ENCODE peak calls at places on chromosome 9, in seven cellular contexts. One of them, this sample, is unnamed.

GRCh38 chr9:110116543-110116885 is 91.4 kb downstream of the C9orf152 start:
- DNase-seq in mesendoderm: no peak
- DNase-seq in mesenchymal stem cell: peak
- DNase-seq in H1: no peak
- DNase-seq in neuronal stem cell: no peak
- DNase-seq in IMR-90: peak
- DNase-seq in trophoblast cell: peak
- DNase-seq in this sample: no peak

GRCh38 chr9:127664678-127665507 is 41.9 kb upstream of the CFAP157 start:
- DNase-seq in IMR-90: peak
- DNase-seq in mesendoderm: no peak
- DNase-seq in H1: no peak
- DNase-seq in mesenchymal stem cell: no peak
- DNase-seq in trophoblast cell: no peak
- DNase-seq in neuronal stem cell: no peak
- DNase-seq in this sample: no peak

GRCh38 chr9:100437860-100438805 is 11.2 kb downstream of the MSANTD3 start:
- DNase-seq in mesendoderm: peak
- DNase-seq in neuronal stem cell: peak
- DNase-seq in IMR-90: peak
- DNase-seq in trophoblast cell: peak
- DNase-seq in H1: no peak
- DNase-seq in mesenchymal stem cell: peak
- DNase-seq in this sample: peak

GRCh38 chr9:98333703-98334582 is 78.5 kb upstream of the TBC1D2 start:
- DNase-seq in H1: no peak
- DNase-seq in mesenchymal stem cell: peak
- DNase-seq in IMR-90: peak
- DNase-seq in trophoblast cell: no peak
- DNase-seq in neuronal stem cell: no peak
- DNase-seq in mesendoderm: no peak
- DNase-seq in this sample: no peak

GRCh38 chr9:125700791-125701190 is 6.2 kb downstream of the MAPKAP1 start:
- DNase-seq in neuronal stem cell: no peak
- DNase-seq in mesenchymal stem cell: no peak
- DNase-seq in trophoblast cell: no peak
- DNase-seq in H1: no peak
- DNase-seq in IMR-90: peak
- DNase-seq in mesendoderm: peak
- DNase-seq in this sample: peak

GRCh38 chr9:35906923-35907699 is 1.1 kb downstream of the HRCT1 start:
- DNase-seq in mesenchymal stem cell: peak
- DNase-seq in mesendoderm: peak
- DNase-seq in H1: no peak
- DNase-seq in IMR-90: peak
- DNase-seq in neuronal stem cell: no peak
- DNase-seq in trophoblast cell: peak
- DNase-seq in this sample: no peak

GRCh38 chr9:137222190-137223077 is at the start of gene RNF208:
- DNase-seq in H1: no peak
- DNase-seq in neuronal stem cell: no peak
- DNase-seq in trophoblast cell: no peak
- DNase-seq in mesenchymal stem cell: peak
- DNase-seq in mesendoderm: no peak
- DNase-seq in IMR-90: no peak
- DNase-seq in this sample: peak

GRCh38 chr9:99971410-99971809 is 65.0 kb downstream of the STX17 start:
- DNase-seq in neuronal stem cell: no peak
- DNase-seq in mesendoderm: no peak
- DNase-seq in IMR-90: no peak
- DNase-seq in H1: no peak
- DNase-seq in mesenchymal stem cell: no peak
- DNase-seq in trophoblast cell: no peak
- DNase-seq in this sample: no peak

GRCh38 chr9:84129529-84129928 is 148.9 kb downstream of the RMI1 start:
- DNase-seq in mesenchymal stem cell: no peak
- DNase-seq in neuronal stem cell: no peak
- DNase-seq in H1: no peak
- DNase-seq in trophoblast cell: peak
- DNase-seq in IMR-90: no peak
- DNase-seq in mesendoderm: no peak
- DNase-seq in this sample: no peak

GRCh38 chr9:14343236-14343947 is 29.5 kb upstream of the NFIB start:
- DNase-seq in mesenchymal stem cell: no peak
- DNase-seq in trophoblast cell: no peak
- DNase-seq in neuronal stem cell: no peak
- DNase-seq in mesendoderm: no peak
- DNase-seq in IMR-90: no peak
- DNase-seq in H1: no peak
- DNase-seq in this sample: no peak

GRCh38 chr9:125544988-125545651 is 161.9 kb downstream of the MAPKAP1 start:
- DNase-seq in mesenchymal stem cell: no peak
- DNase-seq in H1: no peak
- DNase-seq in trophoblast cell: no peak
- DNase-seq in neuronal stem cell: no peak
- DNase-seq in mesendoderm: no peak
- DNase-seq in IMR-90: peak
- DNase-seq in this sample: no peak

GRCh38 chr9:124483481-124483880 is 23.7 kb downstream of the NR5A1 start:
- DNase-seq in neuronal stem cell: no peak
- DNase-seq in trophoblast cell: no peak
- DNase-seq in mesendoderm: no peak
- DNase-seq in IMR-90: no peak
- DNase-seq in H1: no peak
- DNase-seq in mesenchymal stem cell: no peak
- DNase-seq in this sample: no peak

GRCh38 chr9:127953768-127954505 is 16.3 kb upstream of the DPM2 start:
- DNase-seq in neuronal stem cell: no peak
- DNase-seq in trophoblast cell: no peak
- DNase-seq in IMR-90: no peak
- DNase-seq in H1: no peak
- DNase-seq in mesenchymal stem cell: no peak
- DNase-seq in mesendoderm: no peak
- DNase-seq in this sample: no peak

GRCh38 chr9:136831002-136831719 is 11.1 kb upstream of the AJM1 start:
- DNase-seq in IMR-90: no peak
- DNase-seq in mesenchymal stem cell: no peak
- DNase-seq in trophoblast cell: no peak
- DNase-seq in mesendoderm: no peak
- DNase-seq in neuronal stem cell: no peak
- DNase-seq in H1: no peak
- DNase-seq in this sample: no peak

GRCh38 chr9:106860731-106861584 is 2.0 kb upstream of the ZNF462 start:
- DNase-seq in mesendoderm: peak
- DNase-seq in IMR-90: peak
- DNase-seq in neuronal stem cell: peak
- DNase-seq in trophoblast cell: peak
- DNase-seq in mesenchymal stem cell: peak
- DNase-seq in H1: no peak
- DNase-seq in this sample: peak

GRCh38 chr9:12162101-12162500 is 531.1 kb upstream of the TYRP1 start:
- DNase-seq in mesendoderm: no peak
- DNase-seq in trophoblast cell: no peak
- DNase-seq in neuronal stem cell: no peak
- DNase-seq in H1: no peak
- DNase-seq in IMR-90: no peak
- DNase-seq in mesenchymal stem cell: no peak
- DNase-seq in this sample: no peak

GRCh38 chr9:88974641-88975040 is 16.6 kb upstream of the S1PR3 start:
- DNase-seq in IMR-90: no peak
- DNase-seq in mesenchymal stem cell: no peak
- DNase-seq in mesendoderm: no peak
- DNase-seq in neuronal stem cell: no peak
- DNase-seq in trophoblast cell: no peak
- DNase-seq in H1: no peak
- DNase-seq in this sample: no peak

GRCh38 chr9:127319366-127320121 is 55.0 kb downstream of the GARNL3 start:
- DNase-seq in mesendoderm: no peak
- DNase-seq in H1: no peak
- DNase-seq in IMR-90: no peak
- DNase-seq in mesenchymal stem cell: no peak
- DNase-seq in trophoblast cell: peak
- DNase-seq in neuronal stem cell: no peak
- DNase-seq in this sample: no peak

GRCh38 chr9:11338130-11338529 is 725.3 kb upstream of the PTPRD start:
- DNase-seq in mesendoderm: no peak
- DNase-seq in mesenchymal stem cell: peak
- DNase-seq in IMR-90: no peak
- DNase-seq in H1: no peak
- DNase-seq in trophoblast cell: no peak
- DNase-seq in neuronal stem cell: no peak
- DNase-seq in this sample: no peak

GRCh38 chr9:79362100-79363081 is 209.4 kb upstream of the TLE4 start:
- DNase-seq in IMR-90: peak
- DNase-seq in mesenchymal stem cell: peak
- DNase-seq in H1: peak
- DNase-seq in mesendoderm: peak
- DNase-seq in trophoblast cell: no peak
- DNase-seq in neuronal stem cell: no peak
- DNase-seq in this sample: peak

GRCh38 chr9:38451162-38451561 is 26.9 kb upstream of the IGFBPL1 start:
- DNase-seq in mesendoderm: no peak
- DNase-seq in trophoblast cell: no peak
- DNase-seq in H1: no peak
- DNase-seq in mesenchymal stem cell: no peak
- DNase-seq in IMR-90: no peak
- DNase-seq in neuronal stem cell: no peak
- DNase-seq in this sample: no peak
- H3K18ac ChIP-seq in mesendoderm: no peak
- H3K18ac ChIP-seq in trophoblast cell: no peak
- H3K18ac ChIP-seq in H1: no peak
- H3K18ac ChIP-seq in mesenchymal stem cell: no peak
- H3K18ac ChIP-seq in IMR-90: no peak
- H3K18ac ChIP-seq in neuronal stem cell: no peak
- H3K18ac ChIP-seq in this sample: no peak

GRCh38 chr9:94056442-94056974 is 27.8 kb upstream of the PTPDC1 start:
- DNase-seq in IMR-90: peak
- DNase-seq in mesenchymal stem cell: peak
- DNase-seq in neuronal stem cell: no peak
- DNase-seq in H1: no peak
- DNase-seq in trophoblast cell: peak
- DNase-seq in mesendoderm: no peak
- DNase-seq in this sample: no peak

GRCh38 chr9:94057918-94058317 is 26.3 kb upstream of the PTPDC1 start:
- DNase-seq in IMR-90: no peak
- DNase-seq in H1: no peak
- DNase-seq in neuronal stem cell: no peak
- DNase-seq in mesendoderm: no peak
- DNase-seq in mesenchymal stem cell: no peak
- DNase-seq in trophoblast cell: no peak
- DNase-seq in this sample: no peak

DNA sequence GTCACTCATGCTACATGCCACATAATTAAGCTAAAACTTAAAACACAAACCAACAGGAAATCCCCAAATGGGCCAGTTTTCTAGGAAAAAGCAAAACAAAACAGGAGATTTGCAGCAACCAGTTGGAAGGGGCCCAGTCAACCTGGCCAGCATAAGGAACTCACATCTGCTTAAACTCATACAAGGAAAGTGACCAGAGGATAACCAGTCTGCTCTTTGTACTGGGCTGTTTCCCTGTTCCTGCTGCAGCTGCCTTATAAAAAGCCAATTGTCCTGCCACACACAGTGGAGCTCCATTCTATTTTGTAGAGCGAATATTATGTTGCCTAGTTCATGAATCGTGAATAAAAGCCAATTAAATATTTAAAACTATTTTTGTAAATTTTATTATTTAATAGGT is 29.5 kb upstream of the PTPDC1 start:
- DNase-seq in H1: no peak
- DNase-seq in mesenchymal stem cell: no peak
- DNase-seq in mesendoderm: no peak
- DNase-seq in IMR-90: no peak
- DNase-seq in neuronal stem cell: no peak
- DNase-seq in trophoblast cell: no peak
- DNase-seq in this sample: no peak
- H4K8ac ChIP-seq in H1: no peak
- H4K8ac ChIP-seq in mesenchymal stem cell: no peak
- H4K8ac ChIP-seq in mesendoderm: no peak
- H4K8ac ChIP-seq in IMR-90: no peak
- H4K8ac ChIP-seq in neuronal stem cell: no peak
- H4K8ac ChIP-seq in trophoblast cell: no peak
- H4K8ac ChIP-seq in this sample: no peak

DNA sequence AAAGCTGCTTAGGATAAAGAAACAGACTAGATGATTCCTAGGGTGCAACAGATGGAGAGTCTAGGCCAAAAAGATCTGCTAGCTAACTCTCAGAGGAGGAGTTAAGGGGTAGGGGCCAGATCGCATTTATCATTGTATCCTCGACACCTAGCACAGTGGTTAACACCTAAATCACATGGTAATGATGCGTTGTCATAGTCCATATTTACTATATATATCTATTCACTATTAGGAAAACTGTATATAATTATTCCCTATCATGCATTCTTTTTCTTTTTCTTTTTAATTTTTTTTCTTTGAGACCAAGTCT is 92.8 kb upstream of the SLC44A1 start:
- DNase-seq in mesendoderm: no peak
- DNase-seq in neuronal stem cell: no peak
- DNase-seq in trophoblast cell: no peak
- DNase-seq in IMR-90: no peak
- DNase-seq in mesenchymal stem cell: no peak
- DNase-seq in H1: no peak
- DNase-seq in this sample: no peak
- H3K18ac ChIP-seq in mesendoderm: no peak
- H3K18ac ChIP-seq in neuronal stem cell: no peak
- H3K18ac ChIP-seq in trophoblast cell: no peak
- H3K18ac ChIP-seq in IMR-90: peak
- H3K18ac ChIP-seq in mesenchymal stem cell: peak
- H3K18ac ChIP-seq in H1: no peak
- H3K18ac ChIP-seq in this sample: no peak

DNA sequence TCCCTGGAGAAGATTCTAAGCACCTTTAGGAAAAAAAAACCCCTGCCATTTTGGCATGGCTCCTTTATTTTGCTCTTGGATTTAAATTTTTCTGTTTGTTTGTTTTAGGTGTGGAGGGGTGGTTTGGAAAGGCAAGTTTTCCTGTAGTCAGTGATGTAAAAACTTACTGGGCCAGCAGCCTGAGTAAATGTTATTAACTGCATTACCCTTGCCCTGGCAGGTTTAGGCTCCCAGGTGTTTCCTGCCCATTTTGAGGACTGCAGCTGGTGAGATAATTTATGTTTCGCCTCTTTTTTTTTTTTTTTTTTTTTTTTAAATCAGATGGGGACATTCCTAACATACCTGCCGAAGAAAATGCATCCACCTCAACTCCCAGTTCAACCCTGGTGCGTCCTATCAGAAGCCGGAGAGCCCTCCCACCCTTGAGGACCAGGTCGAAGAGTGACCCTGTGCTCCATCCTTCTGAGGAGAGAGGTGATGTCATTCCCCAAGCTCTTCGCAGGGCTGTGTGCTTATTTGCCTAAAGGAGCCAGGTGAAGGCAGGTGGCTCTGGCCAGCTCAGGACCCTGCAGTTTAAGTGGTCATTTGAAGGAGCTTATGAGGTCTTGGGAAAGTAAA is 60.6 kb downstream of the ENTREP1 start:
- DNase-seq in mesendoderm: peak
- DNase-seq in H1: peak
- DNase-seq in neuronal stem cell: no peak
- DNase-seq in IMR-90: no peak
- DNase-seq in trophoblast cell: no peak
- DNase-seq in mesenchymal stem cell: no peak
- DNase-seq in this sample: peak
- H4K8ac ChIP-seq in mesendoderm: no peak
- H4K8ac ChIP-seq in H1: no peak
- H4K8ac ChIP-seq in neuronal stem cell: no peak
- H4K8ac ChIP-seq in IMR-90: no peak
- H4K8ac ChIP-seq in trophoblast cell: no peak
- H4K8ac ChIP-seq in mesenchymal stem cell: no peak
- H4K8ac ChIP-seq in this sample: no peak

GRCh38 chr9:18456624-18457237 is 17.2 kb upstream of the ADAMTSL1 start:
- DNase-seq in neuronal stem cell: no peak
- DNase-seq in mesendoderm: no peak
- DNase-seq in trophoblast cell: no peak
- DNase-seq in mesenchymal stem cell: no peak
- DNase-seq in IMR-90: no peak
- DNase-seq in H1: no peak
- DNase-seq in this sample: no peak
- H3K18ac ChIP-seq in neuronal stem cell: no peak
- H3K18ac ChIP-seq in mesendoderm: no peak
- H3K18ac ChIP-seq in trophoblast cell: no peak
- H3K18ac ChIP-seq in mesenchymal stem cell: no peak
- H3K18ac ChIP-seq in IMR-90: no peak
- H3K18ac ChIP-seq in H1: no peak
- H3K18ac ChIP-seq in this sample: no peak